ENCODE peak calls at places on chromosomes 11 and 22, in four cellular contexts. F, M, E and X are unnamed samples.

GRCh38 chr11:46055371-46055770 is 65.9 kb downstream of the PHF21A start:
- DNase-seq in M (no peak), E (no peak), F (no peak), X (no peak)

GRCh38 chr11:123018702-123019101 is 37.1 kb upstream of the BSX start:
- DNase-seq in F (no peak), M (no peak), E (no peak), X (no peak)

GRCh38 chr22:23389271-23390071 is 190.6 kb downstream of the IGLL1 start:
- DNase-seq in M (no peak), E (no peak), F (no peak), X (no peak)

GRCh38 chr22:25084405-25085107 is 115.1 kb upstream of the CRYBB3 start:
- DNase-seq in F (no peak), M (no peak), E (no peak), X (no peak)

GRCh38 chr11:63813563-63814382 is 517 bp downstream of the SPINDOC start:
- DNase-seq in M (no peak), E (peak), F (no peak), X (peak)

GRCh38 chr11:70769106-70769505 is 370.8 kb downstream of the CTTN start:
- DNase-seq in M (no peak), F (no peak), E (no peak), X (no peak)

GRCh38 chr22:42808516-42808915 is 48.6 kb downstream of the ARFGAP3 start:
- DNase-seq in M (no peak), E (no peak), F (no peak), X (no peak)

GRCh38 chr11:69414773-69415187 is 66.7 kb upstream of the LINC01488 start:
- DNase-seq in F (no peak), M (no peak), E (no peak), X (no peak)

GRCh38 chr11:47981667-47982404 is 1.5 kb downstream of the PTPRJ start:
- DNase-seq in F (no peak), E (no peak), M (no peak), X (peak)

GRCh38 chr22:41445171-41446056 is 1.2 kb downstream of the TOB2 start:
- DNase-seq in F (no peak), M (peak), E (peak), X (no peak)

GRCh38 chr22:32964411-32965057 is 93.6 kb downstream of the SYN3 start:
- DNase-seq in E (no peak), M (no peak), F (no peak), X (no peak)

GRCh38 chr11:21495879-21496278 is 697.0 kb upstream of the ANO5 start:
- DNase-seq in M (no peak), F (no peak), E (no peak), X (no peak)

GRCh38 chr11:131447268-131447667 is 76.9 kb downstream of the NTM start:
- DNase-seq in M (no peak), F (no peak), E (no peak), X (no peak)

GRCh38 chr22:31846161-31847115 is 92.6 kb downstream of the DEPDC5 start:
- DNase-seq in F (no peak), E (no peak), M (no peak), X (no peak)

GRCh38 chr11:1838426-1839131 is at the start of gene TNNI2:
- DNase-seq in M (no peak), E (no peak), F (no peak), X (no peak)

GRCh38 chr11:12995211-12995610 is 13.9 kb upstream of the RASSF10 start:
- DNase-seq in F (no peak), E (no peak), M (no peak), X (no peak)

GRCh38 chr11:121295246-121296007 is 2.9 kb downstream of the SC5D start:
- DNase-seq in F (no peak), M (no peak), E (no peak), X (no peak)

GRCh38 chr11:19889531-19889930 is 176.9 kb downstream of the NAV2 start:
- DNase-seq in M (peak), F (no peak), E (no peak), X (no peak)

GRCh38 chr11:40293655-40294342 is 1165.7 kb downstream of the LRRC4C start:
- DNase-seq in M (peak), E (peak), F (peak), X (peak)

GRCh38 chr11:119108151-119108856 is 1.2 kb downstream of the C2CD2L start:
- DNase-seq in M (peak), F (no peak), E (peak), X (peak)

GRCh38 chr11:2980168-2980840 is 11.8 kb downstream of the NAP1L4 start:
- DNase-seq in F (no peak), M (no peak), E (no peak), X (no peak)

GRCh38 chr11:132910016-132910760 is 622.1 kb downstream of the OPCML start:
- DNase-seq in F (no peak), E (no peak), M (no peak), X (no peak)

GRCh38 chr11:57746920-57747319 is 4.7 kb downstream of the BTBD18 start:
- DNase-seq in E (no peak), F (no peak), M (no peak), X (no peak)

GRCh38 chr11:20474176-20474950 is 86.8 kb downstream of the PRMT3 start:
- DNase-seq in E (no peak), F (peak), M (no peak), X (no peak)

GRCh38 chr11:35427158-35427557 is 7.8 kb upstream of the SLC1A2 start:
- DNase-seq in M (no peak), E (no peak), F (no peak), X (no peak)

GRCh38 chr22:25970348-25970995 is 198.8 kb upstream of the SEZ6L start:
- DNase-seq in F (peak), M (no peak), E (no peak), X (no peak)

GRCh38 chr11:34633990-34634725 is 13.3 kb downstream of the EHF start:
- DNase-seq in M (no peak), E (no peak), F (no peak), X (no peak)

GRCh38 chr11:110069158-110069737 is 23.9 kb upstream of the ZC3H12C start:
- DNase-seq in M (peak), F (no peak), E (no peak), X (peak)

GRCh38 chr11:99351620-99352019 is 330.9 kb downstream of the CNTN5 start:
- DNase-seq in E (no peak), M (no peak), F (peak), X (no peak)

GRCh38 chr22:30439226-30439625 is 13.7 kb downstream of the MTFP1 start:
- DNase-seq in M (no peak), F (no peak), E (no peak), X (no peak)

GRCh38 chr22:17368727-17369552 is at the start of gene CECR2:
- DNase-seq in F (peak), E (no peak), M (no peak), X (no peak)

GRCh38 chr11:27514076-27514475 is 7.5 kb upstream of the LIN7C start:
- DNase-seq in E (no peak), M (no peak), F (peak), X (no peak)

GRCh38 chr22:36470162-36470993 is 11.1 kb downstream of the TXN2 start:
- DNase-seq in F (peak), E (peak), M (peak), X (no peak)

GRCh38 chr11:795638-796564 is 2.2 kb downstream of the SLC25A22 start:
- DNase-seq in E (peak), F (no peak), M (peak), X (peak)